ENCODE peak calls at places on chromosomes 4 and X, in four cellular contexts. L is neural progenitor cell, Z is psoas muscle, Y is transverse colon. M is an unnamed sample.

GRCh38 chr4:153233761-153234371 is 29.6 kb downstream of the TRIM2 start:
- DNase-seq in Y (peak; percentile 26), Z (no peak), L (no peak), M (no peak)

GRCh38 chr4:141102367-141102766 is 30.9 kb downstream of the RNF150 start:
- DNase-seq in L (no peak), Y (no peak), Z (no peak), M (no peak)

GRCh38 chr4:138981930-138982390 is 33.6 kb upstream of the NOCT start:
- DNase-seq in L (no peak), Z (no peak), Y (peak; percentile 13), M (no peak)

GRCh38 chrX:13380230-13380629 is 60.4 kb upstream of the ATXN3L start:
- DNase-seq in Y (no peak), L (no peak), Z (no peak), M (no peak)

GRCh38 chr4:101954975-101955678 is 164.6 kb downstream of the BANK1 start:
- DNase-seq in Y (no peak), L (no peak), Z (no peak), M (no peak)

GRCh38 chr4:19936471-19936870 is 315.2 kb upstream of the SLIT2 start:
- DNase-seq in Y (no peak), Z (no peak), L (no peak), M (no peak)

GRCh38 chrX:2449135-2449886 is 51.5 kb downstream of the DHRSX start:
- DNase-seq in Y (no peak), L (no peak), Z (no peak), M (no peak)

GRCh38 chr4:42710329-42710728 is 53.4 kb upstream of the ATP8A1 start:
- DNase-seq in Y (no peak), L (peak; percentile 44), Z (no peak), M (no peak)

GRCh38 chrX:111352424-111352823 is 59.6 kb downstream of the DCX start:
- DNase-seq in L (no peak), Z (peak; percentile 13), Y (peak; percentile 32), M (no peak)

GRCh38 chrX:15973299-15973698 is 118.7 kb upstream of the AP1S2 start:
- DNase-seq in Y (peak; percentile 12), Z (no peak), L (peak; percentile 63), M (no peak)

GRCh38 chr4:110484767-110485166 is 8.8 kb downstream of the ENPEP start:
- DNase-seq in Z (no peak), L (no peak), Y (no peak), M (no peak)

GRCh38 chr4:176587920-176588319 is 204.8 kb downstream of the VEGFC start:
- DNase-seq in L (no peak), Z (no peak), Y (no peak), M (no peak)

GRCh38 chr4:15451866-15452765 is 17.6 kb upstream of the CC2D2A start:
- DNase-seq in Y (no peak), L (peak; percentile 23), Z (peak; percentile 27), M (no peak)

GRCh38 chrX:85365370-85365995 is 14.0 kb downstream of the POF1B start:
- DNase-seq in Z (no peak), L (peak; percentile 3), Y (no peak), M (no peak)

GRCh38 chr4:180909279-180909678 is 1333.9 kb upstream of the TENM3 start:
- DNase-seq in Y (no peak), Z (no peak), L (peak; percentile 58), M (no peak)

GRCh38 chr4:10050171-10051120 is 29.1 kb upstream of the SLC2A9 start:
- DNase-seq in Z (no peak), Y (no peak), L (no peak), M (no peak)

GRCh38 chrX:28756647-28757046 is 169.4 kb downstream of the IL1RAPL1 start:
- DNase-seq in Y (no peak), Z (no peak), L (no peak), M (no peak)

GRCh38 chrX:154511761-154512160 is 4.3 kb downstream of the FAM3A start:
- DNase-seq in L (no peak), Y (no peak), Z (no peak), M (no peak)

GRCh38 chr4:19455196-19455595 is 796.5 kb upstream of the SLIT2 start:
- DNase-seq in L (no peak), Y (no peak), Z (no peak), M (no peak)

GRCh38 chr4:73341454-73341853 is 62.6 kb upstream of the ALB start:
- DNase-seq in Z (no peak), L (peak; percentile 79), Y (peak; percentile 18), M (no peak)

GRCh38 chrX:74383611-74384010 is 37.7 kb upstream of the SLC16A2 start:
- DNase-seq in L (peak; percentile 44), Y (peak; percentile 11), Z (no peak), M (no peak)

GRCh38 chr4:181538435-181538834 is 704.8 kb upstream of the TENM3 start:
- DNase-seq in Z (no peak), Y (peak; percentile 13), L (no peak), M (no peak)

GRCh38 chrX:67619253-67619652 is 75.4 kb downstream of the AR start:
- DNase-seq in L (no peak), Z (no peak), Y (no peak), M (no peak)

GRCh38 chr4:134388351-134388750 is 186.8 kb upstream of the PABPC4L start:
- DNase-seq in L (peak; percentile 10), Y (no peak), Z (no peak), M (no peak)

GRCh38 chr4:70505152-70505748 is 13.1 kb upstream of the AMTN start:
- DNase-seq in Y (peak; percentile 55), L (peak; percentile 76), Z (peak; percentile 13), M (peak; percentile 13)

GRCh38 chr4:44629280-44629866 is 22.1 kb downstream of the YIPF7 start:
- DNase-seq in Z (no peak), Y (no peak), L (peak; percentile 66), M (peak; percentile 28)

GRCh38 chr4:185424905-185425599 is 712 bp downstream of the UFSP2 start:
- DNase-seq in Z (no peak), L (peak; percentile 7), Y (no peak), M (peak; percentile 12)

GRCh38 chr4:161936625-161937133 is 227.1 kb downstream of the FSTL5 start:
- DNase-seq in Y (no peak), Z (no peak), L (no peak), M (no peak)

GRCh38 chr4:144562019-144562740 is 83.8 kb upstream of the HHIP start:
- DNase-seq in Z (no peak), Y (no peak), L (peak; percentile 53), M (no peak)

GRCh38 chrX:41759817-41760216 is 35.8 kb downstream of the GPR82 start:
- DNase-seq in Y (no peak), Z (no peak), L (peak; percentile 43), M (peak; percentile 3)

GRCh38 chr4:33078145-33078544 is 2358.0 kb downstream of the PCDH7 start:
- DNase-seq in L (no peak), Z (no peak), Y (no peak), M (no peak)

GRCh38 chrX:115949900-115950822 is 220.4 kb upstream of the AGTR2 start:
- DNase-seq in Z (no peak), L (peak; percentile 64), Y (peak; percentile 50), M (peak; percentile 47)

GRCh38 chrX:71301195-71301924 is at the start of gene ITGB1BP2:
- DNase-seq in Y (no peak), L (no peak), Z (no peak), M (no peak)

GRCh38 chr4:73520821-73521220 is 39.3 kb downstream of the AFM start:
- DNase-seq in Z (no peak), Y (no peak), L (peak; percentile 56), M (no peak)

GRCh38 chr4:184320630-184321029 is 103.0 kb upstream of the ENPP6 start:
- DNase-seq in Y (no peak), L (no peak), Z (no peak), M (no peak)

GRCh38 chr4:138267835-138268234 is 25.7 kb upstream of the SLC7A11 start:
- DNase-seq in Z (no peak), Y (no peak), L (no peak), M (no peak)

GRCh38 chr4:112516076-112516385 is at the start of gene NEUROG2:
- DNase-seq in Y (no peak), L (no peak), Z (no peak), M (no peak)

GRCh38 chr4:112516401-112517066 is 554 bp upstream of the NEUROG2 start:
- DNase-seq in L (peak; percentile 96), Y (no peak), Z (peak; percentile 21), M (peak; percentile 70)

GRCh38 chr4:112517067-112517588 is 1.1 kb upstream of the NEUROG2 start:
- DNase-seq in Z (no peak), Y (no peak), L (peak; percentile 78), M (peak; percentile 73)

GRCh38 chr4:112518675-112519074 is 2.7 kb upstream of the NEUROG2 start:
- DNase-seq in L (peak; percentile 35), Z (no peak), Y (no peak), M (no peak)

GRCh38 chr4:112517911-112518310 is 1.9 kb upstream of the NEUROG2 start:
- DNase-seq in Y (no peak), L (no peak), Z (no peak), M (no peak)
- H3K27me3 ChIP-seq in Y (peaks cover 100% of the 10 kb centered on the region), L (peaks cover 99% of the 10 kb centered on the region), Z (peaks cover 100% of the 10 kb centered on the region), M (no peaks in the 10 kb centered on the region)

DNA sequence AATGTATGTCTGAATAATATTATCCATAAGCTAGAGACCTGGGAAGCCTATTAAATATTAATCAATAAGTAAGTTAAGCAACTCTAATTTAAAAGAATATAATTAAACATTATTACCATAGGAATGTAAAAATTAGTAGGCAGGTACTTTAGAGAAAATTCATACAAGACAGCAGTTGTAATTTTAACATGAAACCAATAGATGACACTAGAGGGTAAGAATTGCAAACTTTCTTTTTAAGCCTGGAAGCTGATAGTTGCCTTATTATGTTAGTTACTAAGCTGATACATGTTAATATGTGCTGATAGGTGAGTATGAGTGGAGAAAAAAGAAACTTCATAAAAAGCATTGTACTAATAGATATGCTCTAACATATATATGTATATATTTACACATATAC is 1157.4 kb downstream of the FAM133A start:
- DNase-seq in Z (no peak), L (peak; percentile 8), Y (no peak), M (no peak)
- TF ChIP-seq CTCF in Z (peak; percentile 26), L (peak; percentile 72), Y (peak; percentile 2), M (peak; percentile 61)

DNA sequence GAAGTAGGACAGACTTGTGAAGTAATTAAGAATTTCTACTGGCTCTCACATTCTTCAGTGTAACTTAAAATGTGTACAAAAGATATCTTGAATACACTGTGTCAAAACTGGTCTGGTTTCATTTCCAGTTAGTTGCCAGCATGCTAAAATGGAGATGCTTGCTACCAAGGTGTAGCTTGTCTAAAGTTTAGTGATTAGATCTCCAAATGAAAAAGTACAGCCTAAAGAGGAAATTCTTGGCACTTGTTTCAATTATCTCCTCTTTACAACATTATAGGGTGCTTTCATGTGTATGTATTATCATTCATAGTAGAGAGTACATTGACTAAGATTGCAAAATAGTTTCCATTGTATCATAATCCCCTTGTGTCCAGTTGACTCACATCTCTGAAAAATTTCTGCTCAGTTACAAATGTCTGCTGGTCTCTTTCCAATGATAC is 97.4 kb upstream of the SPRY1 start:
- DNase-seq in Y (no peak), Z (no peak), L (no peak), M (no peak)
- H3K4me3 ChIP-seq in Y (no peak overlapping the region), Z (no peak overlapping the region), L (no peak overlapping the region), M (no peak overlapping the region)

GRCh38 chr4:109119852-109120251 is 182.6 kb downstream of the COL25A1 start:
- DNase-seq in L (no peak), Y (no peak), Z (no peak), M (no peak)
- H3K27me3 ChIP-seq in L (no peaks in the 10 kb centered on the region), Y (no peaks in the 10 kb centered on the region), Z (no peaks in the 10 kb centered on the region), M (no peaks in the 10 kb centered on the region)

M was measured in GM06990.